ENCODE peak calls at places on chromosomes 5 and 9, in four cellular contexts. One of them, this sample, is unnamed.

GRCh38 chr9:97773723-97774122 is 76.6 kb upstream of the XPA start:
- DNase-seq in HepG2: no peak
- DNase-seq in GM12878: no peak
- DNase-seq in K562: no peak
- DNase-seq in this sample: no peak

GRCh38 chr9:133597316-133597957 is 11.8 kb downstream of the FAM163B start:
- DNase-seq in HepG2: no peak
- DNase-seq in GM12878: no peak
- DNase-seq in K562: peak
- DNase-seq in this sample: peak

GRCh38 chr5:58357121-58357520 is 102.8 kb downstream of the PLK2 start:
- DNase-seq in HepG2: no peak
- DNase-seq in GM12878: no peak
- DNase-seq in K562: no peak
- DNase-seq in this sample: no peak

GRCh38 chr5:134738963-134739661 is 764 bp downstream of the CAMLG start:
- DNase-seq in HepG2: peak
- DNase-seq in GM12878: no peak
- DNase-seq in K562: peak
- DNase-seq in this sample: peak

GRCh38 chr5:73295447-73295846 is 122.5 kb downstream of the TMEM174 start:
- DNase-seq in HepG2: no peak
- DNase-seq in GM12878: no peak
- DNase-seq in K562: no peak
- DNase-seq in this sample: no peak

GRCh38 chr9:128298535-128299482 is 22.7 kb downstream of the SWI5 start:
- DNase-seq in HepG2: no peak
- DNase-seq in GM12878: no peak
- DNase-seq in K562: peak
- DNase-seq in this sample: no peak

GRCh38 chr5:33785571-33785970 is 106.2 kb downstream of the ADAMTS12 start:
- DNase-seq in HepG2: no peak
- DNase-seq in GM12878: no peak
- DNase-seq in K562: no peak
- DNase-seq in this sample: no peak

GRCh38 chr9:92564479-92564878 is 28.7 kb upstream of the ECM2 start:
- DNase-seq in HepG2: no peak
- DNase-seq in GM12878: no peak
- DNase-seq in K562: no peak
- DNase-seq in this sample: no peak

GRCh38 chr5:80487829-80488708 is at the start of gene FAM151B:
- DNase-seq in HepG2: peak
- DNase-seq in GM12878: peak
- DNase-seq in K562: peak
- DNase-seq in this sample: peak

GRCh38 chr9:131522257-131523085 is 8.6 kb downstream of the UCK1 start:
- DNase-seq in HepG2: no peak
- DNase-seq in GM12878: no peak
- DNase-seq in K562: no peak
- DNase-seq in this sample: no peak

GRCh38 chr5:158573829-158574228 is 525.9 kb downstream of the EBF1 start:
- DNase-seq in HepG2: no peak
- DNase-seq in GM12878: no peak
- DNase-seq in K562: no peak
- DNase-seq in this sample: no peak
- TF ChIP-seq FOXK2 in HepG2: no peak
- TF ChIP-seq FOXK2 in GM12878: no peak
- TF ChIP-seq FOXK2 in K562: no peak
- TF ChIP-seq FOXK2 in this sample: no peak

GRCh38 chr9:12916037-12916436 is 141.2 kb downstream of the LURAP1L start:
- DNase-seq in HepG2: peak
- DNase-seq in GM12878: no peak
- DNase-seq in K562: no peak
- DNase-seq in this sample: no peak
- TF ChIP-seq BHLHE40 in HepG2: no peak
- TF ChIP-seq BHLHE40 in GM12878: no peak
- TF ChIP-seq BHLHE40 in K562: no peak
- TF ChIP-seq BHLHE40 in this sample: no peak

GRCh38 chr9:7879551-7880245 is 80.1 kb upstream of the DMAC1 start:
- DNase-seq in HepG2: no peak
- DNase-seq in GM12878: no peak
- DNase-seq in K562: no peak
- DNase-seq in this sample: no peak
- TF ChIP-seq SP1 in HepG2: no peak
- TF ChIP-seq SP1 in GM12878: no peak
- TF ChIP-seq SP1 in K562: no peak
- TF ChIP-seq SP1 in this sample: no peak

DNA sequence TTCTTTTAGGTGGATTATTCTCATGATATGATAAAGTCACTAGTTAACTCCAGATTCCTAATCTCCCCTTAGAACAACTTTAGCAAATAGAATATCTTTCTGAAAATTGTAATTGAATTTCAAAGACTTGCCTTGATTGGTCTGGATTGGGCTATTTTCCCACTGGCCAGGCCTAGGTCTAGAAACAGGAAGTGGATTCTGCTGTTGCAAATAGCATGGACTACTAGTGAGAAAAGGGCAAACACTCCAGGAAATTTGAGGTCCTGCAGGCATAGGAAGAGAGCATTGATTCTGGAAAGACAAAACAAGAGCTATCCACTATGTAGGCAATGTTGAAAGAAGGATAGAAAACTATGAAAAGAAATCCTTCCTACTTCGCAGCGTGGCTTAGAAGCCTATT is 113.4 kb downstream of the KCTD16 start:
- DNase-seq in HepG2: no peak
- DNase-seq in GM12878: no peak
- DNase-seq in K562: no peak
- DNase-seq in this sample: no peak
- TF ChIP-seq FOXK2 in HepG2: no peak
- TF ChIP-seq FOXK2 in GM12878: no peak
- TF ChIP-seq FOXK2 in K562: no peak
- TF ChIP-seq FOXK2 in this sample: no peak

GRCh38 chr5:76604838-76605237 is 18.4 kb downstream of the F2RL2 start:
- DNase-seq in HepG2: peak
- DNase-seq in GM12878: no peak
- DNase-seq in K562: no peak
- DNase-seq in this sample: no peak

GRCh38 chr5:76610196-76610595 is 13.0 kb downstream of the F2RL2 start:
- DNase-seq in HepG2: no peak
- DNase-seq in GM12878: no peak
- DNase-seq in K562: no peak
- DNase-seq in this sample: no peak

GRCh38 chr5:76606665-76607064 is 16.5 kb downstream of the F2RL2 start:
- DNase-seq in HepG2: no peak
- DNase-seq in GM12878: no peak
- DNase-seq in K562: no peak
- DNase-seq in this sample: no peak

GRCh38 chr5:76607353-76607871 is 15.8 kb downstream of the F2RL2 start:
- DNase-seq in HepG2: no peak
- DNase-seq in GM12878: no peak
- DNase-seq in K562: no peak
- DNase-seq in this sample: no peak

DNA sequence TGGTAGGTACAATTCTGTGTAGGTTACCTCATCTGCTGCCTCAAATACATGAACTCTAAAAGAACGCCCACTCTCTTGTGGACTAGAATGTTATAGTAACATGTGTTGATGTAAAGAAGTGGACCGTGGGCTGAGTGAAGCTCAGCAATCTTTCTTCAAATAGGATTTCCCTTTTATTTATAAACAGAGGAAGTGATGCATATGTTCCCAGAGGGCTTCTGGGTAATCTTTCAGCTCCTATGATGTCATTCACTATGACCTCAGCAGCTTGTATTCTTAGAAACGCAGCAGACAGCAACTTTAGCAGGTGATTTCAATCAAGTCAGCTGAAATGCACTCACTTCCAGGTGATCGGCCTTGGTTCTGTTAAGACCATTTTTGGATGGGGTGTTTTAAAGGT is 14.4 kb downstream of the F2RL2 start:
- DNase-seq in HepG2: no peak
- DNase-seq in GM12878: no peak
- DNase-seq in K562: no peak
- DNase-seq in this sample: peak
- TF ChIP-seq BHLHE40 in HepG2: no peak
- TF ChIP-seq BHLHE40 in GM12878: no peak
- TF ChIP-seq BHLHE40 in K562: peak
- TF ChIP-seq BHLHE40 in this sample: no peak

GRCh38 chr5:150538007-150538917 is 30.3 kb downstream of the NDST1 start:
- DNase-seq in HepG2: no peak
- DNase-seq in GM12878: no peak
- DNase-seq in K562: no peak
- DNase-seq in this sample: no peak
- TF ChIP-seq SP1 in HepG2: no peak
- TF ChIP-seq SP1 in GM12878: no peak
- TF ChIP-seq SP1 in K562: no peak
- TF ChIP-seq SP1 in this sample: no peak

DNA sequence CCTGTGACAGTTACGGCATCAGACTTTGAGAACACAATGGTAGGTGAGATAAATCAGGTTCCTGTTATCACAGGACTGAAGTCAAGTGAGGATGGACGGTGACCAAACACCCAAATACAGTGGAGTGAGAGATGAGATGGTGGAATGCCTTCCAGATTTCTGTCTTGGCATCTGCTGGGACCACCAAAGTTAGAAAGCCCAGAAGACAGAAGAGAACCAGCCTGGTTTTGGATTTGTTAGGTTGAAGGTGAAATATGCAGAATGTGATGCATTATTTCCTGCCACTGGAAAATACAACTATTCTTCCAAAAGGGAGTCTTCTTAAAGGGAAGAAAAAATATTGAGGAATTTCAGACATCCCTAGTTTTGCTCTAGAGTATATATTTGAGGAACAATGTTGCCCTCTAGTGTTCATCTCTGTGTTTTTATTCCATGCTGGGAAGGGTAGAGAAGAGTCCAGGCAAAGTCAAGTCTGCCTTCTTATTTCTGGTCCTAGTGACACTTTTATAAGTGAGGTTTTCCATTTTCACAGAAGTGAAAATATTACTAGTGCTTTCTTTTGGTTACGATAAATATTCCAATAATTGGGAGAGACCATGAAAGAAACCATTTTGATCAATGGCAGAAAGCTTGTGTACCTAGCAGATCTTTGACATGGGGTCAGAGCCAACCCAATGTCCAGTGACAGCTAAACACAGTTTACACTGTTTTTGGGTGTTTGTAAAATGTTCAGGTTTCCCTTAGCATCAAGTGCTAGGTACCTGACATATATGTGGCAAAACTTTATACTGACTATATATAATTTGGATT is 142.3 kb upstream of the ANKH start:
- DNase-seq in HepG2: peak
- DNase-seq in GM12878: no peak
- DNase-seq in K562: peak
- DNase-seq in this sample: peak
- TF ChIP-seq FOXK2 in HepG2: no peak
- TF ChIP-seq FOXK2 in GM12878: no peak
- TF ChIP-seq FOXK2 in K562: no peak
- TF ChIP-seq FOXK2 in this sample: no peak

DNA sequence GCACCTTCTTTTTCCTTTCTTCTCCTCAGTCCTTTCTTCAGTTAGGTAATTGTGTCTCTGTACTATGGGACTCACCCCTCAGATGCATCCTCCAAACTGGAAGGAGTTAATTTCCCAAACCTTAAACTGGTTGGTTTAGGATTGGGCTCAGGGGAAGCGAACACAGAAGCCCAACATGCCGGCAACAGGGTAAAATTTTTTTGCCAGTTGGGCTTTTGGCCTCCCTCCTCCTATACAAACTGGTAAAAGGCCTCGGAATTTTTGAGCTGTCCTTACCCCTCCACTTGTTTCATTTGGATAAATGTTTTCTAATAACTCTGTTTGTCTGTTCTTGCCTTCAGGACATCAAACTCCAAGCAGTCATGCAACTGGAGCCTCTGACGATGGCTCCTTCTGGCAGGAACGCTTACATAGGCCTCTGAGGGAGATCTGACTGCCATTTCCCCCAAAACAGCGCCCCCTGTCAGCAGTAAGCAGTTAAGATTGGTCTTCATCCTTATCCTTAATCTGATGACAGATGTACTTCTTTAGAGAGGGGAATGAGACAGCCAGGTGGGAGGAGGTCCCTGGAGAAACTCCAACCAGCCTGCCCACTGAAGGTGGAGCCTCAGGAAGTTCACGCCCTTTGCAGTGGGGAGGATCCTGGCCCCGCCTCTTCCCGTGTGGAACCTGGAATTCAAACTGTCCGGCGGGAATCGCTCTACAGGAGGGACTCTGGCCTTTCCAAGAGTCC is 57.8 kb upstream of the SPINK5 start:
- DNase-seq in HepG2: peak
- DNase-seq in GM12878: no peak
- DNase-seq in K562: no peak
- DNase-seq in this sample: no peak
- TF ChIP-seq BHLHE40 in HepG2: no peak
- TF ChIP-seq BHLHE40 in GM12878: no peak
- TF ChIP-seq BHLHE40 in K562: no peak
- TF ChIP-seq BHLHE40 in this sample: no peak

DNA sequence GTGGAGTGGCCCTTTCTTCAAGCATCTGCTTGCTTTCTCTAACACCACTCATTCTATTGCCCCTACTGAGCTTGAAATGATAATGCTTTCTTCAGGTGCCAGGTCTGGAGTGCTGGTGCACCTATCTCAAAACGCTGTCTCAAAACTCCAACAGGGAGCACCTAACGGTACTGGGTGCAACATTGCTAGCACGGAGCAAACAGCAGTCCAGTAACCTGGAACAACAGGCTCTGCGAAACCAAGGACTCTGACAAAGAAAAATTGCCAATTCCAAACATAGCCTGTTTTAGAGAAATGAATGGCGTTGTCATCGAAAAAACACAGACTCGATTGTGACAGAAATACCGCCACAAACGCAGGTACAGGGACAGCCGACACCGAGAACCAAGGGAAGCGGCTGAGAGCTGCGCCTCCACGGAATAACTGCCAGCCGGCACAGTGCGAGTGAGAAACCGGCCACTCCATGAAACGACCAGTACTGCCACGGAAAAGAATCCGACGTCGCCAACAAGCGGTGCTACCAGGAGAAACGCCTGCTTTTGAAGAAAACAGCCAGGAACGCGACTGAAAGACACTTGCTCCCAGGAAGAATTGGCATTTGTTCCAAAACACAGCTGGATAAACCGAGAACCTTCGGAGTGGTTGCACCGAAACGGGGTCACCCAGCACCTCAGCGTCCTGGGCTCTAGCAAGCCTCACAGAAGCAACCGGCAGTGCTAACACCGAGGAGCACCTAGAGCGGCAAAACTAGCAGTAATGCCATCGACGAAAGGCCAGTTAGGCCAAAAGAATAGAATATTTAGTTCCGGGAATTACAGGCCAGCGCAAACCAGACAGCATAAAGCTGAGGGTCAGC is 3.0 kb downstream of the ANXA2R start:
- DNase-seq in HepG2: no peak
- DNase-seq in GM12878: no peak
- DNase-seq in K562: no peak
- DNase-seq in this sample: no peak
- TF ChIP-seq SP1 in HepG2: no peak
- TF ChIP-seq SP1 in GM12878: no peak
- TF ChIP-seq SP1 in K562: no peak
- TF ChIP-seq SP1 in this sample: no peak

This sample was measured in HEK293T.